ENCODE peak calls at places on chromosomes 6 and 20, in eight cellular contexts. G is uterus, P is mammary epithelial cell, H is GM10248, A is brain microvascular endothelial cell, R is progenitor cell of endocrine pancreas, M is left lung, D is transverse colon. I is an unnamed sample.

GRCh38 chr6:11509471-11509870 is 28.1 kb upstream of the TMEM170B start:
- DNase-seq in R (no peak), M (no peak), G (no peak), A (no peak), D (no peak), H (no peak), P (no peak), I (no peak)

GRCh38 chr20:35791823-35792222 is 20.0 kb downstream of the PHF20 start:
- DNase-seq in P (peak), D (no peak), M (no peak), G (no peak), R (no peak), A (no peak), H (no peak), I (no peak)

GRCh38 chr20:20463933-20464374 is 96.0 kb downstream of the INSM1 start:
- DNase-seq in G (no peak), D (no peak), P (no peak), M (no peak), H (no peak), A (no peak), R (no peak), I (no peak)

GRCh38 chr6:157767071-157767750 is 55.8 kb upstream of the SNX9 start:
- DNase-seq in P (no peak), G (no peak), H (no peak), M (no peak), D (no peak), R (no peak), A (no peak), I (no peak)

GRCh38 chr6:56474531-56474930 is 168.2 kb downstream of the DST start:
- DNase-seq in R (no peak), A (no peak), G (no peak), H (no peak), M (no peak), D (no peak), P (no peak), I (no peak)

GRCh38 chr6:129890701-129891100 is 29.6 kb upstream of the TMEM244 start:
- DNase-seq in G (no peak), M (no peak), A (peak), P (peak), R (no peak), H (no peak), D (no peak), I (no peak)

GRCh38 chr6:4446982-4447381 is 311.6 kb upstream of the ECI2 start:
- DNase-seq in D (no peak), A (peak), M (no peak), P (no peak), R (no peak), G (no peak), H (no peak), I (no peak)

GRCh38 chr6:17877890-17878440 is 109.5 kb downstream of the KIF13A start:
- DNase-seq in R (no peak), A (no peak), P (no peak), M (no peak), G (no peak), D (no peak), H (no peak), I (no peak)

GRCh38 chr20:3248167-3248992 is 9.4 kb upstream of the SLC4A11 start:
- DNase-seq in H (no peak), A (no peak), G (no peak), D (no peak), M (no peak), R (no peak), P (no peak), I (no peak)

GRCh38 chr6:17932362-17932852 is 55.0 kb downstream of the KIF13A start:
- DNase-seq in G (peak), R (no peak), P (peak), A (peak), M (peak), H (no peak), D (no peak), I (no peak)

GRCh38 chr20:18717062-18717461 is 96.5 kb upstream of the SCP2D1 start:
- DNase-seq in R (no peak), A (no peak), P (peak), D (no peak), H (no peak), M (no peak), G (no peak), I (no peak)

GRCh38 chr6:73455865-73456629 is 4.0 kb upstream of the CGAS start:
- DNase-seq in P (peak), D (no peak), R (no peak), A (no peak), H (no peak), G (no peak), M (no peak), I (no peak)

GRCh38 chr6:152404936-152405595 is 232.1 kb downstream of the SYNE1 start:
- DNase-seq in A (no peak), M (no peak), G (no peak), D (no peak), H (no peak), P (peak), R (no peak), I (no peak)

GRCh38 chr6:26243742-26244141 is 121.3 kb upstream of the BTN3A2 start:
- DNase-seq in G (no peak), D (peak), R (no peak), P (no peak), M (no peak), H (no peak), A (no peak), I (no peak)

GRCh38 chr6:54802775-54803631 is 43.6 kb upstream of the FAM83B start:
- DNase-seq in H (no peak), A (peak), P (peak), R (no peak), D (no peak), G (no peak), M (no peak), I (no peak)

GRCh38 chr6:129251669-129252376 is 368.9 kb downstream of the LAMA2 start:
- DNase-seq in M (no peak), P (peak), R (peak), D (peak), G (no peak), H (peak), A (peak), I (no peak)

GRCh38 chr6:95599691-95600090 is 22.4 kb downstream of the MANEA start:
- DNase-seq in D (no peak), A (no peak), M (no peak), R (no peak), P (no peak), H (no peak), G (no peak), I (no peak)

GRCh38 chr6:36633915-36634314 is 39.8 kb downstream of the SRSF3 start:
- DNase-seq in G (no peak), D (peak), A (peak), P (no peak), R (no peak), H (no peak), M (peak), I (no peak)

GRCh38 chr6:21190701-21191588 is 402.6 kb upstream of the SOX4 start:
- DNase-seq in D (no peak), H (no peak), M (no peak), P (no peak), A (no peak), R (no peak), G (no peak), I (no peak)

GRCh38 chr6:157614026-157614484 is 209.0 kb upstream of the SNX9 start:
- DNase-seq in A (no peak), R (no peak), G (no peak), P (peak), D (peak), M (no peak), H (no peak), I (no peak)

GRCh38 chr6:54737247-54737646 is 109.3 kb upstream of the FAM83B start:
- DNase-seq in P (no peak), A (no peak), G (no peak), H (peak), R (no peak), D (no peak), M (no peak), I (no peak)

GRCh38 chr6:117555882-117556498 is 46.3 kb downstream of the GOPC start:
- DNase-seq in G (peak), M (no peak), A (peak), H (no peak), P (peak), D (peak), R (peak), I (no peak)

GRCh38 chr20:56774873-56775272 is 145.8 kb downstream of the TFAP2C start:
- DNase-seq in D (no peak), P (no peak), R (no peak), G (no peak), M (no peak), H (no peak), A (no peak), I (no peak)

GRCh38 chr6:95203153-95203754 is 374.1 kb upstream of the MANEA start:
- DNase-seq in H (peak), D (no peak), G (no peak), P (peak), M (no peak), R (no peak), A (peak), I (no peak)

GRCh38 chr20:22389836-22390542 is 194.4 kb downstream of the FOXA2 start:
- DNase-seq in A (no peak), G (no peak), R (no peak), P (peak), H (no peak), D (no peak), M (peak), I (no peak)

GRCh38 chr20:5652626-5653573 is 97.3 kb upstream of the SHLD1 start:
- DNase-seq in G (no peak), A (peak), H (no peak), D (no peak), P (peak), R (no peak), M (no peak), I (no peak)

GRCh38 chr6:77403424-77403823 is 59.9 kb downstream of the HTR1B start:
- DNase-seq in P (peak), R (no peak), H (no peak), G (no peak), A (peak), M (no peak), D (no peak), I (no peak)

GRCh38 chr6:82909551-82909950 is 156.1 kb downstream of the UBE3D start:
- DNase-seq in H (no peak), A (no peak), P (no peak), G (no peak), M (no peak), D (no peak), R (no peak), I (no peak)

GRCh38 chr6:149332602-149333311 is 15.2 kb downstream of the TAB2 start:
- DNase-seq in M (no peak), P (no peak), H (no peak), R (no peak), G (no peak), A (no peak), D (no peak), I (no peak)

GRCh38 chr6:26003102-26003694 is 40.6 kb downstream of the TRIM38 start:
- DNase-seq in G (peak), D (peak), P (peak), A (peak), H (peak), R (peak), M (no peak), I (no peak)

GRCh38 chr6:44122821-44123220 is 4.4 kb downstream of the MRPL14 start:
- DNase-seq in P (no peak), H (no peak), D (no peak), G (no peak), A (no peak), M (no peak), R (no peak), I (no peak)

GRCh38 chr6:166604911-166605310 is 18.4 kb upstream of the RAMACL start:
- DNase-seq in R (no peak), A (no peak), H (no peak), P (no peak), D (no peak), M (no peak), G (no peak), I (no peak)

GRCh38 chr20:35004051-35004725 is 48.5 kb downstream of the MYH7B start:
- DNase-seq in A (no peak), D (peak), P (no peak), R (no peak), M (peak), H (no peak), G (peak), I (no peak)

GRCh38 chr6:148464319-148465010 is 121.8 kb downstream of the SASH1 start:
- DNase-seq in H (peak), M (no peak), P (peak), R (peak), D (peak), A (peak), G (peak), I (no peak)

GRCh38 chr20:62900692-62901584 is 25.4 kb downstream of the DIDO1 start:
- DNase-seq in R (no peak), A (no peak), M (no peak), H (no peak), G (no peak), D (peak), P (peak), I (no peak)

GRCh38 chr20:62900052-62900691 is 26.1 kb downstream of the DIDO1 start:
- DNase-seq in A (peak), R (peak), H (peak), M (peak), G (peak), P (peak), D (peak), I (peak)

GRCh38 chr20:62898093-62898964 is 28.0 kb downstream of the DIDO1 start:
- DNase-seq in A (no peak), H (no peak), P (no peak), R (no peak), D (no peak), M (no peak), G (no peak), I (no peak)

GRCh38 chr20:62898970-62899632 is 27.2 kb downstream of the DIDO1 start:
- DNase-seq in D (no peak), A (no peak), P (no peak), R (no peak), H (peak), M (no peak), G (no peak), I (no peak)

DNA sequence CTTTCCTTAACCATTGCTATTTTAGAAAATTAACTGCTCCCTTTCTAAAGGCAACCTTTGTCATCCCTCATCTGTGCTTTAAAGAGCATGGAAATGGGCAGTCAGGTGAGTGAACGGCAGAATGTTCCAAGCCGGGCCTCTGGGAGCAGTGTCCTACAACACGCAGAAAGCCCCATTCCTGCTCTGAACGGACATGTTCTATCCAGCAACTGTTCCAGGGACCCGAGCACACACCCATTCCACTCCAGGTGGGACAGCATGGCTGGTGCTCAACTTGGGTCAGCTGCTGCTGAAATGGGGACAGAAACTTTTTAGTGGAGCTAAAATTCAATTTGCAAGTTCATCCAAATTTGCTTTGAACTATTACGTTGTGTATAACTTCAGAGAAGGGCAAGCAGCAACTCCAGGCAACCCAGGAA is 26.7 kb downstream of the DIDO1 start:
- DNase-seq in R (no peak), H (no peak), D (peak), P (no peak), M (no peak), G (no peak), A (no peak), I (no peak)
- TF ChIP-seq CTCF in R (peak), H (no peak), D (no peak), P (peak), M (no peak), G (peak), A (peak), I (no peak)

GRCh38 chr20:58890073-58890453 is 37.5 kb downstream of the GNAS start:
- DNase-seq in M (no peak), A (no peak), H (no peak), D (no peak), P (peak), G (no peak), R (no peak), I (no peak)
- TF ChIP-seq CTCF in M (no peak), A (no peak), H (no peak), D (no peak), P (no peak), G (no peak), R (no peak), I (no peak)

GRCh38 chr6:84766118-84766683 is 1.8 kb upstream of the TBX18 start:
- DNase-seq in H (no peak), R (no peak), D (no peak), P (no peak), A (no peak), G (no peak), M (no peak), I (no peak)

GRCh38 chr6:84764332-84765049 is at the start of gene TBX18:
- DNase-seq in H (no peak), D (peak), M (peak), R (peak), A (peak), G (peak), P (peak), I (peak)

GRCh38 chr6:84763397-84764331 is 734 bp downstream of the TBX18 start:
- DNase-seq in D (no peak), G (peak), A (peak), M (no peak), R (no peak), H (no peak), P (peak), I (no peak)

GRCh38 chr6:84762220-84762940 is 2.0 kb downstream of the TBX18 start:
- DNase-seq in D (no peak), R (no peak), P (peak), M (no peak), H (no peak), A (no peak), G (no peak), I (no peak)

GRCh38 chr6:84762941-84763396 is 1.4 kb downstream of the TBX18 start:
- DNase-seq in A (no peak), R (no peak), M (no peak), H (no peak), D (no peak), P (no peak), G (peak), I (no peak)
- TF ChIP-seq CTCF in A (no peak), R (no peak), M (no peak), H (no peak), D (no peak), P (no peak), G (no peak), I (no peak)

GRCh38 chr6:39865011-39865888 is 69.0 kb downstream of the MOCS1 start:
- DNase-seq in A (peak), D (peak), M (peak), H (peak), P (peak), G (peak), R (peak), I (peak)
- TF ChIP-seq CTCF in A (peak), D (peak), M (peak), H (peak), P (peak), G (peak), R (peak), I (peak)

DNA sequence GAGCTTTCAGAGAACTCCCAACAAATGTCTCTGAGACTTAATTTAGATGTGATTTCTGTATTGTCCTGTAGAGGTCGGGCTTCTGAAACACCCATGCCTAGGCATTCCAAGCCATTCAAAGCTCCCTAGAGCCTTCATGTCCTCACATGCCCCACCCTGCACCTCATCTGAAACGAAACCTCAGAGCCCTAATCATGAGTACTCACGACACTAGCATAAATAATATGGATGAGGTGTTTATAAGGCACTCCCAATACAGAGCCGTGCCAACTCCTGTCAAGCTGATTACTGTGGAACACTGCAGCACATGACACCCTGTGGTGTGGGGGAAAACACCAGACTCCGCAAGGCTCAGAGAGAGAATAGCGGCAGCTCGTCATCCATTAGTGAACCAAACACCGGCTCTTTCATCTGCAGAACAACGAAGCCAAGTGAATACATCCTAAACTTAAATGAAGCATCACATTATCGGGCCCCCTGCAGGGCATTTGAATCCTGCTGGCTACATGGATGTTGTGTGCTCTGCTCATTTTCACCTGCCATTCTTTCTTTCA is 83.8 kb downstream of the FNDC1 start:
- DNase-seq in M (no peak), H (peak), G (peak), R (no peak), D (no peak), A (peak), P (peak), I (no peak)
- TF ChIP-seq CTCF in M (peak), H (peak), G (peak), R (peak), D (peak), A (peak), P (peak), I (peak)